ENCODE peak calls at places on chromosomes 7 and 10, in six cellular contexts. Y is neuronal stem cell, F is IMR-90, B is trophoblast cell, I is mesenchymal stem cell, N is H1. X is an unnamed sample.

GRCh38 chr10:29585488-29585976 is 49.2 kb downstream of the SVIL start:
- DNase-seq in Y (peak; percentile 30), F (peak; percentile 28), B (no peak), I (no peak), N (peak; percentile 62), X (peak; percentile 57)

GRCh38 chr7:151046603-151047573 is 1.4 kb upstream of the ASIC3 start:
- DNase-seq in Y (no peak), F (peak; percentile 66), B (no peak), I (no peak), N (no peak), X (no peak)

GRCh38 chr7:42065942-42066341 is 171.1 kb downstream of the GLI3 start:
- DNase-seq in Y (peak; percentile 82), F (peak; percentile 34), B (no peak), I (peak; percentile 9), N (no peak), X (no peak)

GRCh38 chr10:4676566-4676965 is 149.4 kb upstream of the AKR1E2 start:
- DNase-seq in Y (no peak), F (no peak), B (no peak), I (no peak), N (no peak), X (no peak)

GRCh38 chr7:2016761-2017482 is 215.8 kb downstream of the MAD1L1 start:
- DNase-seq in Y (no peak), F (no peak), B (no peak), I (no peak), N (no peak), X (no peak)

GRCh38 chr7:121000091-121000983 is 11.8 kb downstream of the CPED1 start:
- DNase-seq in Y (no peak), F (peak; percentile 73), B (no peak), I (peak; percentile 78), N (no peak), X (no peak)

GRCh38 chr7:24756545-24756988 is 697 bp downstream of the GSDME start:
- DNase-seq in Y (no peak), F (peak; percentile 53), B (no peak), I (no peak), N (no peak), X (peak; percentile 14)

GRCh38 chr7:44218418-44219201 is 17.8 kb downstream of the YKT6 start:
- DNase-seq in Y (peak; percentile 42), F (no peak), B (no peak), I (peak; percentile 47), N (peak; percentile 79), X (peak; percentile 88)

GRCh38 chr7:138885383-138886147 is 87.6 kb upstream of the ATP6V0A4 start:
- DNase-seq in Y (no peak), F (no peak), B (no peak), I (no peak), N (no peak), X (peak; percentile 55)

GRCh38 chr7:135692055-135692454 is 29.7 kb downstream of the STMP1 start:
- DNase-seq in Y (no peak), F (peak; percentile 57), B (no peak), I (no peak), N (no peak), X (no peak)

GRCh38 chr7:118944271-118944670 is 719.8 kb downstream of the ANKRD7 start:
- DNase-seq in Y (no peak), F (no peak), B (no peak), I (no peak), N (no peak), X (no peak)

GRCh38 chr7:118948508-118948907 is 724.0 kb downstream of the ANKRD7 start:
- DNase-seq in Y (no peak), F (no peak), B (no peak), I (no peak), N (no peak), X (no peak)

GRCh38 chr7:118949031-118949430 is 724.5 kb downstream of the ANKRD7 start:
- DNase-seq in Y (no peak), F (peak; percentile 1), B (no peak), I (peak; percentile 59), N (no peak), X (no peak)

GRCh38 chr7:118946283-118946682 is 721.8 kb downstream of the ANKRD7 start:
- DNase-seq in Y (no peak), F (no peak), B (no peak), I (no peak), N (no peak), X (no peak)
- H3K4ac ChIP-seq in Y (no peak overlapping the region), F (no peak overlapping the region), B (no peak overlapping the region), I (no peak overlapping the region), N (no peak overlapping the region), X (no peak overlapping the region)

GRCh38 chr7:157011333-157012112 is 1.1 kb upstream of the MNX1 start:
- DNase-seq in Y (no peak), F (no peak), B (no peak), I (no peak), N (peak; percentile 77), X (peak; percentile 57)
- H3K4me3 ChIP-seq in Y (peak overlapping the region; percentile 77), F (no peak overlapping the region), B (no peak overlapping the region), I (no peak overlapping the region), N (peak overlapping the region; percentile 6), X (no peak overlapping the region)

GRCh38 chr10:129531969-129532660 is 65.1 kb downstream of the MGMT start:
- DNase-seq in Y (no peak), F (no peak), B (no peak), I (no peak), N (no peak), X (no peak)
- H2AK5ac ChIP-seq in Y (peak overlapping the region; percentile 72), F (peak overlapping the region; percentile 64), B (peak overlapping the region; percentile 91), I (peak overlapping the region; percentile 91), N (peak overlapping the region; percentile 11), X (no peak overlapping the region)

GRCh38 chr10:102133373-102134195 is 744 bp downstream of the PPRC1 start:
- DNase-seq in Y (peak; percentile 45), F (peak; percentile 70), B (peak; percentile 72), I (peak; percentile 85), N (peak; percentile 74), X (peak; percentile 84)
- H3K4ac ChIP-seq in Y (no peak overlapping the region), F (peak overlapping the region; percentile 91), B (peak overlapping the region; percentile 95), I (peak overlapping the region; percentile 99), N (peak overlapping the region; percentile 85), X (peak overlapping the region; percentile 96)

DNA sequence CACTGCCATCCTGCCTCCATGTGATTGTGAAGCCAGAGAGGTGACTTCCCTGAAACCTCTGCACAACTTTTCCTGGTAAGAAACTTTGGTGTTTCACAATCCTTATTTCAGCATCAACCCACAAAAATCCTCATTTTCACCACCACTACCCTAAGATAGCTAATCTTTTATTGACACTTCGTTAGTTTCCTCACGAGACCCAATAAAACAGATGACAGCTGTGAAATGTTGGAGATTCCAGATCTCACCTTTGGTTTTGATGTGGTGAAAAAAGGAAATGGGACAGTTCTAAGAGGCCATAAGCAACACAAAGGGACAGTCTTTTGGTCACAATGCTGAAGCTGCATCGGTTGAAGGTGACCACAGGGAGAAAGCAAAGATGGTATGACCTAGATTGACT is 60.0 kb upstream of the TM9SF3 start:
- DNase-seq in Y (no peak), F (no peak), B (no peak), I (no peak), N (no peak), X (no peak)
- H3K4me3 ChIP-seq in Y (no peak overlapping the region), F (no peak overlapping the region), B (no peak overlapping the region), I (no peak overlapping the region), N (no peak overlapping the region), X (no peak overlapping the region)

DNA sequence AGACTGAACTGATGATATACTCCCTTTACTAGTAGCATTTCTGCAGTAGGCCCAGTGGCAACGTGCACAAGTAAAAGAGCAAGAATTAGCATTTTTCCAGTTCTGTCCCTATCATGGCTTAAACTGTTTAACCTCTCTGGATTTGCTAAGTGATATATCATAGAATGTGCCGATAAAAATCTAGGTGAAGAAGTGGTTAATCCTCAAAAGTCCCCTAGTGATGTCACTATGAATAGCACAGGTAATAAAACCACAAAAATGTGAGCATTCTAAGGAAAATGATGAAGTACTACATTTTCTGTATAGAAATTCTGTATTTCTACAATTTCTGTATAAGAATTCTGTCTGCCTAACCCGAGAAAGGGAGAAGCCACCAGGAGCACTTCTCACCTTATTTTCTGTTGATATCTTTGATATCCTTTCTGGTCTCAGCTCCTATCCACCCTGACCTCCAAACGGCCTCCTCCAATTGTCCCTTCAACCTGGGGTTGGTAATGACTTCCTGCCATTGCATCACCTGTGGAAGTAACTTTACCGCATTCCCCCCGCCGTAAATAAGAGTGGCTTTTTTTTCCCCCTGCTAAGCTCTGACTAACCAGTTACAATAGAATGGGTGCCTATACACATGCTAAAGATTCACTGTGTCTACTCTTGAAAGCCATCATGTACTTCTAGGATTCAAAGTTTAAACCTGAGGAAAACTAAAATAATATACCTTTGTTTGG is 155.9 kb upstream of the ASAH2 start:
- DNase-seq in Y (no peak), F (no peak), B (no peak), I (no peak), N (no peak), X (peak; percentile 93)
- H2AK5ac ChIP-seq in Y (no peak overlapping the region), F (no peak overlapping the region), B (no peak overlapping the region), I (no peak overlapping the region), N (peak overlapping the region; percentile 25), X (no peak overlapping the region)

GRCh38 chr7:76998263-76998666 is 33.9 kb downstream of the SPDYE17 start:
- DNase-seq in Y (no peak), F (no peak), B (no peak), I (no peak), N (no peak), X (no peak)

DNA sequence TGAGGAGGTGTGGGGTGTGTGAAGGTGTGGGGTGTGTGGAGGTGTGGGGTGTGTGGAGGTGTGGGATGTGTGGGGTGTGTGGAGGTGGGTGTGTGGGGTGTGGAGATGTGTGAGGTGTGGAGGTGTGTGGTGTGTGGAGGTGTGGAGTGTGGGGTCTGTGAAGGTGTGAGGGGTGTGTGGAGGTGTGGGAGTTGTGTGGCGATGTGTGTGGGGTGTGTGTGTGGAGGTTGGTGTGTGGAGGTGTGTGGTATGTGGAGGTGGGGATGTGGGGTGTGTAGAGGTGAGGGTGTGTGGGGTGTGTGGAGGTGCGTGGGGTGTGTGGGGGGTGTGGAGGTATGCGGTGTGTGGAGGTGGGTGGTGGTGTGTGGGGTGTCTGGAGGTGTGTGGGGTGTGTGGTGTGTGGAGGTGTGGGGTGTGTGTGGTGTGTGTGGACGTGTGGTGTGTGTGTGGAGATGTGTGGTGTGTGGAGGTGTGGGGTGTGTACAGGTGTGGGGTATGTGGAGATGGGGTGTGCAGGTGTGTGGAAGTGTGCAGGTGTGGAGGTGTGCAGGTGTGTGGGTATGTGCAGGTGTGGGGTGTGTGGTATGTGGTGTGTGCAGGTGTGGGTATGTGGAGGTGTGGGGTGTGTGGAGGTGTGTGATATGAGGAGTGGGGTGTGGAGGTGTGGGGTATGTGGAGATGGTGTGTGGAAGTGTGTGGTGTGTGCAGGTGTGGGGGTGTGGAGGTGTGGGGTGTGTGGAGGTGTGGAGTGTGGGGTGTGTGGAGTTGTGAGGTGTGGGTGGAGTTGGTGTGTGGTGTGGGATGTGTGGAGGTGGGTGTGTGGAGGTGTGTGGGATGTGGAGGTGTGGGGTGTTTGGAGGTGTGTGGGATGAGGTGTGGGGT is 34.5 kb downstream of the SPDYE17 start:
- DNase-seq in Y (no peak), F (no peak), B (no peak), I (no peak), N (peak; percentile 33), X (no peak)
- H3K4ac ChIP-seq in Y (no peak overlapping the region), F (no peak overlapping the region), B (no peak overlapping the region), I (no peak overlapping the region), N (no peak overlapping the region), X (no peak overlapping the region)

DNA sequence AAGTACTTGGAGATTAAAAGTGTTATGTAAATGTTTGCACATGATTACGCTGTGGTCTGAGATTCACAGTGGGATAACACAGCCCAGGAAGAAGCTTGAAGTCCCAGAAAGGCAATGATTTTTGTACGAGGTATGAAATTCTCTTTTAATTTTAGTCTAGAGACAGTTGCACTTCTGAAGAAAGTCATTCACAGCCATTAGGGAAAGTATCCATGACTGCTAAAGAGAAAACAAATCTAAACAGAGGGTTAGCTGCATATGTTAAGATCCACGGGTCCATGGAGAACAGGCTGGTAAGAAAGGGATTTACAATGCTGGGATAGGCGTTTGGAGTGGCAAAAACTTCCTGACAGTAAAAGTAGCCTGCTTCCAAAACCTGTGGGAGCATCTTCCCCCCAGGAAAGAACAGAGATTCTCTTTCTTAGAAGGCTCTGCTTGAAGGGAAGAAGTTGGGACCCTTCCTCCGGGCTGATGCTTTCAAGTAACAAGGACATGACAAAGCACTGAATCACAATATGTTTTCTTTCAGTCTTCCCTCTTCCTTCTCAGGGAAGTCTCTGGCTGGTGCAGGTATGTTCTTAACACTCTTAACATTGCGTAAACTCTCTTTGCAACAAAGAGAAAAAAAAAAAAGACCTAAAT is 220.8 kb upstream of the CELF2 start:
- DNase-seq in Y (no peak), F (peak; percentile 44), B (no peak), I (peak; percentile 53), N (no peak), X (peak; percentile 73)
- H3K4me3 ChIP-seq in Y (no peak overlapping the region), F (no peak overlapping the region), B (no peak overlapping the region), I (no peak overlapping the region), N (no peak overlapping the region), X (no peak overlapping the region)